ENCODE peak calls at places on chromosomes 16 and 17, in six cellular contexts. L is DMS153, N is globus pallidus, X is LoVo, I is T-cell, R is hepatic stellate cell. D is an unnamed sample.
A peak's percentile ranks its signal among the peaks of the same experiment; 100 is the strongest.

GRCh38 chr17:55690105-55690508 is 32.6 kb downstream of the TMEM100 start:
- DNase-seq in X (no peak), R (no peak), I (no peak), N (no peak), L (no peak), D (no peak)

GRCh38 chr17:46200200-46200599 is 7.0 kb upstream of the KANSL1 start:
- DNase-seq in X (no peak), L (no peak), N (no peak), R (no peak), I (no peak), D (no peak)

GRCh38 chr16:67278773-67279295 is 498 bp upstream of the PLEKHG4 start:
- DNase-seq in X (peak; percentile 31), L (no peak), N (no peak), I (no peak), R (peak; percentile 58), D (no peak)

GRCh38 chr16:70770968-70771552 is 29.9 kb downstream of the VAC14 start:
- DNase-seq in N (no peak), R (peak; percentile 70), L (peak; percentile 25), I (peak; percentile 18), X (peak; percentile 23), D (no peak)

GRCh38 chr16:27235938-27236245 is 32.6 kb downstream of the KDM8 start:
- DNase-seq in N (no peak), R (no peak), L (no peak), I (no peak), X (no peak), D (no peak)

GRCh38 chr17:35804658-35805192 is 4.6 kb upstream of the TAF15 start:
- DNase-seq in L (peak; percentile 86), R (peak; percentile 95), N (peak; percentile 82), I (peak; percentile 18), X (peak; percentile 79), D (peak; percentile 52)

GRCh38 chr17:41632482-41633105 is 8.2 kb upstream of the KRT17 start:
- DNase-seq in I (no peak), R (no peak), N (no peak), L (no peak), X (no peak), D (no peak)

GRCh38 chr16:86288716-86289294 is 221.5 kb upstream of the FOXF1 start:
- DNase-seq in N (no peak), X (no peak), L (no peak), R (no peak), I (no peak), D (no peak)

GRCh38 chr16:66856801-66857200 is 12.6 kb downstream of the CA7 start:
- DNase-seq in N (no peak), I (no peak), X (no peak), R (no peak), L (no peak), D (no peak)

GRCh38 chr16:8908779-8909468 is 26.8 kb downstream of the LITAFD start:
- DNase-seq in R (no peak), X (no peak), N (no peak), I (no peak), L (no peak), D (no peak)

GRCh38 chr16:62853887-62854286 is 817.6 kb upstream of the CDH8 start:
- DNase-seq in I (no peak), L (no peak), X (no peak), N (no peak), R (no peak), D (no peak)

GRCh38 chr17:51169340-51169739 is 3.1 kb downstream of the NME2 start:
- DNase-seq in N (no peak), R (no peak), X (no peak), I (no peak), L (no peak), D (no peak)

GRCh38 chr17:79792371-79792871 is 4.5 kb downstream of the CBX8 start:
- DNase-seq in L (no peak), N (no peak), X (no peak), R (no peak), I (no peak), D (no peak)

GRCh38 chr17:72426948-72427760 is 306.3 kb downstream of the SOX9 start:
- DNase-seq in L (no peak), R (no peak), I (no peak), X (peak; percentile 44), N (no peak), D (no peak)

GRCh38 chr17:47203984-47204721 is 5.0 kb upstream of the MYL4 start:
- DNase-seq in N (no peak), R (no peak), X (no peak), L (no peak), I (peak; percentile 37), D (no peak)

GRCh38 chr17:17505610-17506171 is 9.5 kb upstream of the RASD1 start:
- DNase-seq in N (no peak), R (no peak), X (no peak), I (no peak), L (no peak), D (no peak)

GRCh38 chr17:80815151-80815561 is 176.5 kb upstream of the CHMP6 start:
- DNase-seq in N (no peak), R (no peak), X (no peak), L (no peak), I (no peak), D (no peak)

GRCh38 chr16:69382421-69382820 is 3.4 kb downstream of the TERF2 start:
- DNase-seq in R (no peak), N (no peak), I (no peak), X (no peak), L (no peak), D (no peak)

GRCh38 chr17:79933863-79934652 is 94.8 kb upstream of the CBX4 start:
- DNase-seq in L (peak; percentile 38), X (peak; percentile 53), R (no peak), N (peak; percentile 77), I (no peak), D (no peak)

GRCh38 chr17:69462882-69463281 is 48.4 kb downstream of the MAP2K6 start:
- DNase-seq in R (no peak), L (no peak), X (no peak), I (no peak), N (no peak), D (no peak)

GRCh38 chr16:71965223-71965622 is 35.0 kb downstream of the PKD1L3 start:
- DNase-seq in N (no peak), I (no peak), L (no peak), X (no peak), R (no peak), D (no peak)

GRCh38 chr16:70410736-70411135 is 28.2 kb downstream of the ST3GAL2 start:
- DNase-seq in X (no peak), N (peak; percentile 71), R (no peak), L (no peak), I (no peak), D (no peak)

GRCh38 chr17:79086609-79087427 is 12.2 kb downstream of the ENGASE start:
- DNase-seq in I (no peak), N (no peak), R (no peak), X (no peak), L (no peak), D (no peak)

GRCh38 chr17:62398891-62399290 is 18.5 kb downstream of the EFCAB3 start:
- DNase-seq in L (no peak), I (no peak), R (no peak), N (no peak), X (no peak), D (no peak)

GRCh38 chr16:22270525-22270924 is 26.7 kb upstream of the POLR3E start:
- DNase-seq in N (no peak), I (no peak), X (no peak), R (no peak), L (no peak), D (no peak)

GRCh38 chr17:45310380-45311324 is 6.2 kb downstream of the MAP3K14 start:
- DNase-seq in I (no peak), N (no peak), X (peak; percentile 58), L (peak; percentile 51), R (no peak), D (peak; percentile 83)